ENCODE peak calls at places on chromosome 22, in four cellular contexts. V is K562, E is HL-60, M is GM12878. L is an unnamed sample.

GRCh38 chr22:24819941-24820461 is 14.0 kb downstream of the SGSM1 start:
- DNase-seq in M (no peak), E (no peak), V (no peak), L (no peak)

GRCh38 chr22:37769056-37769455 is 38.7 kb upstream of the GCAT start:
- DNase-seq in M (no peak), V (no peak), E (no peak), L (no peak)

GRCh38 chr22:27941143-27941542 is 22.1 kb upstream of the PITPNB start:
- DNase-seq in V (no peak), E (no peak), M (no peak), L (no peak)

GRCh38 chr22:38935023-38935422 is 22.4 kb upstream of the APOBEC3A start:
- DNase-seq in M (no peak), V (no peak), E (no peak), L (no peak)

GRCh38 chr22:44861245-44861644 is 108.9 kb downstream of the ARHGAP8 start:
- DNase-seq in M (no peak), V (no peak), E (no peak), L (no peak)

GRCh38 chr22:24540470-24540869 is 14.5 kb downstream of the GUCD1 start:
- DNase-seq in M (no peak), V (no peak), E (no peak), L (no peak)

GRCh38 chr22:20442485-20443284 is 5.1 kb upstream of the SCARF2 start:
- DNase-seq in E (no peak), M (no peak), V (no peak), L (no peak)

GRCh38 chr22:31490496-31490925 is 869 bp upstream of the EIF4ENIF1 start:
- DNase-seq in M (peak), V (peak), E (peak), L (peak)

GRCh38 chr22:24601217-24602104 is 1.5 kb upstream of the GGT1 start:
- DNase-seq in M (no peak), E (peak), V (no peak), L (no peak)

GRCh38 chr22:19271856-19272535 is 19.5 kb downstream of the CLTCL1 start:
- DNase-seq in V (peak), M (no peak), E (no peak), L (no peak)

GRCh38 chr22:45448431-45448830 is 34.9 kb downstream of the RIBC2 start:
- DNase-seq in M (no peak), E (no peak), V (no peak), L (no peak)

GRCh38 chr22:31099386-31099785 is 8.0 kb downstream of the SELENOM start:
- DNase-seq in E (no peak), M (no peak), V (no peak), L (no peak)

GRCh38 chr22:38968801-38969200 is 11.4 kb downstream of the APOBEC3A start:
- DNase-seq in M (no peak), E (no peak), V (no peak), L (no peak)

GRCh38 chr22:24521791-24522245 is 26.7 kb downstream of the UPB1 start:
- DNase-seq in E (peak), M (no peak), V (peak), L (no peak)

GRCh38 chr22:45645526-45646414 is 25.9 kb upstream of the ATXN10 start:
- DNase-seq in M (no peak), E (peak), V (peak), L (peak)

GRCh38 chr22:20015971-20016733 is 471 bp downstream of the ARVCF start:
- DNase-seq in E (peak), V (peak), M (no peak), L (no peak)

GRCh38 chr22:37314315-37315046 is 32.2 kb downstream of the CYTH4 start:
- DNase-seq in E (peak), V (no peak), M (no peak), L (no peak)

GRCh38 chr22:23834830-23835772 is 3.7 kb downstream of the DERL3 start:
- DNase-seq in V (no peak), E (no peak), M (no peak), L (no peak)

GRCh38 chr22:45604239-45604711 is 67.4 kb upstream of the ATXN10 start:
- DNase-seq in M (no peak), V (no peak), E (peak), L (no peak)

GRCh38 chr22:37030560-37031281 is 11.2 kb downstream of the MPST start:
- DNase-seq in V (no peak), M (no peak), E (no peak), L (no peak)

GRCh38 chr22:32752868-32753520 is 48.5 kb upstream of the TIMP3 start:
- DNase-seq in V (no peak), E (peak), M (no peak), L (no peak)

GRCh38 chr22:26974914-26975313 is 317.5 kb downstream of the MIAT start:
- DNase-seq in V (no peak), M (no peak), E (no peak), L (no peak)

GRCh38 chr22:47914481-47915097 is 1152.1 kb downstream of the TBC1D22A start:
- DNase-seq in M (no peak), E (no peak), V (peak), L (no peak)

GRCh38 chr22:48943567-48944432 is 883.9 kb downstream of the BRD1 start:
- DNase-seq in M (no peak), E (peak), V (peak), L (no peak)

GRCh38 chr22:38316340-38317236 is 645 bp downstream of the CSNK1E start:
- DNase-seq in V (peak), M (no peak), E (peak), L (peak)

GRCh38 chr22:46761539-46762237 is 762 bp upstream of the TBC1D22A start:
- DNase-seq in E (peak), M (no peak), V (no peak), L (no peak)

GRCh38 chr22:48306785-48307570 is 1520.7 kb downstream of the BRD1 start:
- DNase-seq in E (no peak), M (no peak), V (no peak), L (no peak)

GRCh38 chr22:20229916-20230775 is 38.0 kb downstream of the RTN4R start:
- DNase-seq in V (no peak), M (no peak), E (no peak), L (no peak)

GRCh38 chr22:37036655-37037377 is 14.7 kb upstream of the KCTD17 start:
- DNase-seq in E (no peak), M (no peak), V (no peak), L (no peak)

GRCh38 chr22:39490135-39490798 is 11.8 kb upstream of the MIEF1 start:
- DNase-seq in E (peak), V (peak), M (no peak), L (peak)

GRCh38 chr22:23903328-23903971 is 9.3 kb downstream of the MIF start:
- DNase-seq in M (no peak), E (no peak), V (no peak), L (no peak)

GRCh38 chr22:46779651-46780050 is 17.2 kb downstream of the TBC1D22A start:
- DNase-seq in V (no peak), M (no peak), E (no peak), L (no peak)

GRCh38 chr22:36756031-36756430 is 19.9 kb downstream of the IFT27 start:
- DNase-seq in E (no peak), M (no peak), V (no peak), L (no peak)

GRCh38 chr22:27782065-27782464 is 19.5 kb downstream of the MN1 start:
- DNase-seq in M (no peak), E (no peak), V (no peak), L (no peak)

GRCh38 chr22:30033137-30033536 is 47.1 kb upstream of the HORMAD2 start:
- DNase-seq in E (peak), M (no peak), V (no peak), L (no peak)
- TF ChIP-seq SPI1 in E (peak), M (no peak), V (peak), L (no peak)

GRCh38 chr22:22233081-22233480 is 11.5 kb upstream of the VPREB1 start:
- DNase-seq in M (no peak), V (no peak), E (no peak), L (no peak)
- TF ChIP-seq SPI1 in M (no peak), V (no peak), E (no peak), L (no peak)

DNA sequence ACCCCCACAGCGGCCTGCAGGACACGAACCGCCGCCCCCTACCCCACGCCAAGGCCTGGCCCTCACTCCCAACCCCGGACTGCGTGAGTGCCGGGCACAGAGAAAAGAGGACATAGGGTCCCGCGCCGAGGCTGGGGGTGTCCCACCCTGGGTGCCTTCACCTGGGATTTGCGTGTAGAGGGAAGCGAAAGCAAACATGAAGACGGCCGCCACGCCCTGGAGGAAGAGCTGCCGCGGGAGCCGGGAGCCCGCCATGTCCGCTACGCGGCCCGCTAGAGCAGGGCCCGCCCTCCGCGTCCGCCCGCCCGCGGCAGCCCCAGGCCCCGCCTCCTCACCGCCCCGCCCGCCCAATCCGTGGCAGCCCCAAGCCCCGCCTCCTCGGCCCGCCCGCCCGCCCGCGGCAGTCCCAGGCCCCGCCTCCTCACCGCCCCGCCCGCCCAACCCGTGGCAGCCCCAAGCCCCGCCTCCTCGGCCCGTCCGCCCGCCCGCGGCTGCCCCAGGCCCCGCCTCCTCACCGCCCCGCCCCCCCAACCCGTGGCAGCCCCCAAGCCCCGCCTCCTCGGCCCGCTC is at the start of gene LMF2:
- DNase-seq in V (no peak), E (peak), M (no peak), L (peak)
- TF ChIP-seq SPI1 in V (no peak), E (no peak), M (no peak), L (no peak)

GRCh38 chr22:41543854-41544670 is at the start of gene POLR3H:
- DNase-seq in M (peak), V (peak), E (peak), L (peak)
- TF ChIP-seq SPI1 in M (no peak), V (no peak), E (no peak), L (no peak)

GRCh38 chr22:18031670-18032454 is 7.5 kb upstream of the MICAL3 start:
- DNase-seq in M (no peak), V (no peak), E (no peak), L (no peak)

GRCh38 chr22:18029686-18030267 is 5.4 kb upstream of the MICAL3 start:
- DNase-seq in V (no peak), E (no peak), M (no peak), L (no peak)

GRCh38 chr22:18024956-18025720 is 777 bp upstream of the MICAL3 start:
- DNase-seq in M (no peak), V (no peak), E (no peak), L (no peak)

GRCh38 chr22:18032455-18033101 is 8.2 kb upstream of the MICAL3 start:
- DNase-seq in M (no peak), V (no peak), E (no peak), L (no peak)

DNA sequence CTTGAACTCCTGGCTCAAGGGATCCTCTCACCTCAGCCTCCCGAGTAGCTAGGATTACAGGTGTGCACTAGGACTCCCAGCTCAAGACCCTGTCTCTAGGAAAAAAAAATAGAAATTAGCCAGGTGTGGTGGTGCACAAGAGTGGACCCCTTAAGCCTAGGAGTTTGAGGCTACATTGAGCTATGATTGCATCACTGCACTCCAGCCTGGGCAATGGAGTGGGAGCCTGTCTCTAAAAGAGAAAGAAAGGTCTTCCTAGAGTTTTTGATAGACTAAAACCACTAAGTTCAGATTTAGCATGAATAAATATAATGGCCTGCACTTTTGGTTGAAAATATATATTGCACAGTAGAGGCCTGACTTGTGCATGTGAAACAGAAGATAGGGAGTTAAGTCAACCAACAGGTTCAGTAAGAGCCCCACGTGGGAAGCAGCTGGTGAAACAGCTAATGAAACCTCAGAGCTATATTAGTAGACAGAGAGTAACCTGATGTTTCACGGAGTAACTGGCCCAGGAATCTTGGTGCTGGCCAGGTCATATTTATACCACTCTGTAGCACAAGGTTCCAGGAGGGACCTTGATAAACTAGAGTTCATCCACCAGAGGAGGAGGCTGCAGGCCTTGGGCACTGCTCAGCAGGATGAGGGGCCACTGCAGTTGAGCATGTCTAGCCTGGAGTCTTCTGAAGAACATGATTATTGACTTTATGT is 4.6 kb upstream of the MICAL3 start:
- DNase-seq in M (no peak), E (no peak), V (no peak), L (peak)
- TF ChIP-seq SPI1 in M (no peak), E (no peak), V (no peak), L (no peak)

GRCh38 chr22:21443735-21444421 is 23.3 kb upstream of the TMEM191C start:
- DNase-seq in E (no peak), M (no peak), V (no peak), L (no peak)

GRCh38 chr22:21443057-21443734 is 24.0 kb upstream of the TMEM191C start:
- DNase-seq in M (no peak), V (no peak), E (no peak), L (no peak)

GRCh38 chr22:21445437-21446127 is 21.6 kb upstream of the TMEM191C start:
- DNase-seq in E (no peak), M (no peak), V (no peak), L (no peak)

GRCh38 chr22:21446128-21446826 is 20.9 kb upstream of the TMEM191C start:
- DNase-seq in V (no peak), M (no peak), E (peak), L (no peak)

DNA sequence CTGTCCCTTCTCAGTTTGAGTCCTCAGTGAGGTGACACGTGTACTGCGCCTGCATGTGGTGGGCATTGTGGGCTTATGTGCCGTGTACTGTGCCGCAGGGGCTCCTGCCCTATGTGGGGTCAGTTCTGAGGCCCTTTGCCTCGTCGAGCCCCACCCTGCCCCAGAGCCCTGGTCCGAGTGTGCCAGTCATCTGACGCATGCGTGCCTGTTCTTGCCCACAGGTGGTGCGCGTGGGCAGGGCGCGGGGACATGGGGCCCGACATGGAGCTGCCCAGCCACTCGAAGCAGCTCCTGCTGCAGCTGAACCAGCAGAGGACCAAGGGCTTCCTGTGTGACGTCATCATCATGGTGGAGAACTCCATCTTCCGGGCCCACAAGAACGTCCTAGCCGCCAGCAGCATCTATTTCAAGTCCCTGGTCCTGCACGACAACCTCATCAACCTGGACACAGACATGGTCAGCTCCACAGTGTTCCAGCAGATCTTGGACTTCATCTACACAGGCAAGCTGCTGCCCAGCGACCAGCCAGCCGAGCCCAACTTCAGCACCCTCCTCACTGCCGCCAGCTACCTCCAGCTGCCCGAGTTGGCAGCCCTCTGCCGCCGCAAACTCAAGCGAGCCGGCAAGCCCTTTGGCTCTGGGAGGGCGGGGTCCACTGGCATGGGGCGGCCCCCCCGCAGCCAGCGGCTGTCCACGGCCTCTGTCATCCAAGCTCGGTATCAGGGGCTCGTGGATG is 22.3 kb upstream of the TMEM191C start:
- DNase-seq in V (no peak), M (no peak), E (peak), L (no peak)
- TF ChIP-seq SPI1 in V (no peak), M (no peak), E (no peak), L (no peak)

GRCh38 chr22:22787805-22788459 is 99.7 kb upstream of the IGLL5 start:
- DNase-seq in V (peak), M (no peak), E (peak), L (peak)
- TF ChIP-seq SPI1 in V (no peak), M (no peak), E (no peak), L (no peak)

DNA sequence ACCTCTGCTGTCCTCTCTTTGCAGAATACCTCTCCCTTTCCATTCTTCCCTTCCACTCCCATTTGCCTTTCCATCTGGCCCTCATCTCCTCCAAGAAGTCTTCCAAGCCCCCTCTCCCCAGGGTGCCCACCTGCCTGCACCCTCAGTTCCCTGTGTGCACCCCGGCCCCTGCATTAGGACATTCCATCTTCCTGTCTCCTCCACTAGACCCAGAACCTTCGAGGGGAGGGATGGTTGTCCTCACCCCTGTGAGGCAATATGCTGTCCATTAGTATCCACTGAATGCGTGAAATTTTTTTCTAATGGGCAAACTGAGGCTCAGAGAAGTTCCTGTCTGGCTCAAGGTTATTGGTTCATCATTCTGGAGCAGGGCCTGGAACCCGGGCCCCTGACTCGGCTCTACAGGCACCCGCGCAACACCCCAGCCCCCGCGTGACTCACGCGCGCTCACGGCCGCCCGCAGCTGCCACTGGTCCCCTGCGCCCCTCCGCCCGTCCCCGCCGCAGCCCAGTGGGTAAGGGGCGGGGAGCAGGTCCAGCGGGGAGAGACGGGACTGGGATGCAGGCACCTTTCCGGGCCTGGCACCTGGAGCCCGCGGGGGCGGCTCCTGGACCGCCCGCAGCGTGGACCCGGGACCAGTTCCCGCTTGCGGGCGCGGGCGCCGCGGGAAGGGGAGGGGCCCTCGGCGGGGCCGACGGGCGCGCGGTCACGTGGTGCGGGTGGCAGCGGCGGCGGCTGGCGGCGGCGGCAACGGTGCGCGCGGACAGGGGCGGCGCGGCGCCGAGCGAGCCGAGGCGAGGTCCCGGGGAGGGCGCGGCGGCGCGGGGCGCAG is 7.0 kb downstream of the SEPTIN3 start:
- DNase-seq in V (no peak), M (no peak), E (peak), L (peak)
- TF ChIP-seq SPI1 in V (no peak), M (no peak), E (no peak), L (no peak)

GRCh38 chr22:35314161-35314942 is 14.7 kb downstream of the TOM1 start:
- DNase-seq in E (no peak), M (no peak), V (no peak), L (no peak)
- TF ChIP-seq SPI1 in E (no peak), M (no peak), V (no peak), L (no peak)